ENCODE peak calls at places on chromosomes 4 and X, in ten cellular contexts. P is naive B cell, Z is lower lobe of right lung, M is putamen, Y is GM04504, S is HTR-8/SVneo, U is Right ventricle myocardium superior, N is endothelial cell, X is adipocyte, K is NCI-H1694. D is an unnamed sample.

GRCh38 chr4:152807294-152807829 is 27.6 kb downstream of the ARFIP1 start:
- DNase-seq in X (peak; percentile 38), S (no peak), N (no peak), P (no peak), K (no peak), Z (no peak), U (no peak), M (no peak), Y (no peak), D (no peak)

GRCh38 chr4:87317527-87317926 is 5.2 kb downstream of the HSD17B13 start:
- DNase-seq in X (no peak), Z (no peak), S (no peak), M (no peak), K (no peak), P (no peak), Y (no peak), U (no peak), N (no peak), D (no peak)

GRCh38 chr4:82705881-82706280 is 92.7 kb downstream of the SCD5 start:
- DNase-seq in N (no peak), Z (no peak), K (no peak), M (no peak), P (no peak), U (no peak), S (no peak), X (peak; percentile 32), Y (no peak), D (no peak)

GRCh38 chr4:30716671-30717207 is 3.4 kb upstream of the PCDH7 start:
- DNase-seq in U (no peak), M (no peak), Z (no peak), Y (no peak), N (peak; percentile 46), X (peak; percentile 74), P (no peak), S (no peak), K (no peak), D (no peak)

GRCh38 chr4:56506110-56506705 is 617 bp downstream of the ARL9 start:
- DNase-seq in N (peak; percentile 8), K (no peak), U (no peak), Y (no peak), P (no peak), Z (no peak), S (no peak), X (peak; percentile 18), M (no peak), D (no peak)

GRCh38 chr4:56106180-56106579 is 157.4 kb downstream of the CEP135 start:
- DNase-seq in P (no peak), S (no peak), N (no peak), X (peak; percentile 36), Y (no peak), M (no peak), U (no peak), Z (no peak), K (no peak), D (no peak)

GRCh38 chr4:5118091-5118786 is 67.0 kb downstream of the STK32B start:
- DNase-seq in S (no peak), U (no peak), P (no peak), Y (no peak), X (no peak), N (no peak), K (no peak), Z (no peak), M (no peak), D (no peak)

GRCh38 chr4:140711910-140712309 is 44.3 kb downstream of the TBC1D9 start:
- DNase-seq in M (no peak), N (no peak), P (no peak), Z (no peak), Y (no peak), X (no peak), U (no peak), K (no peak), S (no peak), D (no peak)

GRCh38 chr4:92198711-92199110 is 105.1 kb upstream of the GRID2 start:
- DNase-seq in N (no peak), Z (no peak), U (no peak), M (no peak), X (peak; percentile 85), P (no peak), Y (no peak), S (no peak), K (no peak), D (no peak)

GRCh38 chr4:148376151-148376550 is 66.1 kb downstream of the NR3C2 start:
- DNase-seq in X (peak; percentile 23), S (peak; percentile 1), N (no peak), P (no peak), Y (no peak), U (no peak), M (peak; percentile 24), K (no peak), Z (no peak), D (peak; percentile 32)

GRCh38 chrX:55056820-55057690 is 17.8 kb upstream of the PAGE2B start:
- DNase-seq in X (no peak), U (no peak), Z (no peak), N (no peak), P (peak; percentile 7), S (no peak), M (peak; percentile 0), K (no peak), Y (no peak), D (peak; percentile 16)

GRCh38 chr4:94762326-94762725 is 4.6 kb downstream of the BMPR1B start:
- DNase-seq in M (no peak), S (no peak), U (no peak), N (no peak), K (no peak), Y (no peak), P (no peak), Z (no peak), X (no peak), D (no peak)

GRCh38 chr4:40264995-40265909 is 68.4 kb downstream of the RHOH start:
- DNase-seq in K (no peak), N (no peak), X (no peak), U (peak; percentile 55), P (no peak), Z (no peak), M (no peak), Y (no peak), S (no peak), D (no peak)

GRCh38 chr4:188372856-188373255 is 233.6 kb downstream of the TRIML1 start:
- DNase-seq in Y (no peak), P (no peak), M (no peak), X (peak; percentile 48), K (no peak), N (no peak), U (no peak), S (peak; percentile 29), Z (no peak), D (no peak)

GRCh38 chr4:107519057-107519456 is 201.0 kb downstream of the PAPSS1 start:
- DNase-seq in M (peak; percentile 23), N (peak; percentile 33), X (peak; percentile 84), K (no peak), Z (no peak), S (no peak), U (no peak), Y (peak; percentile 7), P (no peak), D (no peak)

GRCh38 chr4:139933541-139933940 is 220.4 kb downstream of the MAML3 start:
- DNase-seq in N (no peak), Y (no peak), M (no peak), K (no peak), X (no peak), P (no peak), S (no peak), U (no peak), Z (no peak), D (no peak)

GRCh38 chr4:101221294-101221693 is 126.0 kb downstream of the PPP3CA start:
- DNase-seq in P (no peak), U (no peak), K (no peak), S (no peak), M (no peak), N (no peak), Z (no peak), Y (no peak), X (peak; percentile 35), D (no peak)

GRCh38 chr4:76188557-76188956 is 25.1 kb downstream of the SCARB2 start:
- DNase-seq in Z (no peak), N (no peak), S (no peak), U (no peak), X (no peak), P (no peak), Y (no peak), M (no peak), K (no peak), D (no peak)

GRCh38 chr4:121462660-121463261 is 81.9 kb upstream of the QRFPR start:
- DNase-seq in S (peak; percentile 27), Z (no peak), K (peak; percentile 5), Y (peak; percentile 36), P (no peak), M (peak; percentile 29), X (peak; percentile 90), U (no peak), N (peak; percentile 51), D (peak; percentile 35)

GRCh38 chr4:20444599-20445337 is 193.1 kb downstream of the SLIT2 start:
- DNase-seq in P (no peak), N (no peak), M (no peak), K (no peak), Z (no peak), U (no peak), Y (no peak), X (peak; percentile 42), S (no peak), D (no peak)

GRCh38 chrX:68983004-68983857 is 154.4 kb downstream of the EFNB1 start:
- DNase-seq in P (no peak), M (no peak), K (no peak), X (no peak), S (no peak), N (no peak), U (no peak), Z (no peak), Y (no peak), D (no peak)

D was measured in activated CD4-positive, alpha-beta memory T cell treated with anti-CD3 and anti-CD28 coated beads for 36 hours.